ENCODE peak calls at places on chromosome 6, in five cellular contexts. N is lung, V is nephron progenitor cell, S is neural progenitor cell, R is NB4. P is an unnamed sample.

GRCh38 chr6:139430897-139431601 is 56.6 kb upstream of the CITED2 start:
- DNase-seq in R (no peak), S (no peak), N (no peak), V (no peak), P (no peak)

GRCh38 chr6:49713346-49713745 is at the start of gene CRISP2:
- DNase-seq in N (no peak), S (no peak), R (no peak), V (no peak), P (no peak)

GRCh38 chr6:72042088-72042487 is 155.7 kb downstream of the RIMS1 start:
- DNase-seq in N (no peak), S (peak; percentile 9), V (no peak), R (peak; percentile 12), P (no peak)

GRCh38 chr6:167093922-167094432 is 28.9 kb upstream of the CCR6 start:
- DNase-seq in R (peak; percentile 72), N (no peak), V (no peak), S (no peak), P (no peak)

GRCh38 chr6:108156938-108157233 is 8.9 kb upstream of the NR2E1 start:
- DNase-seq in N (no peak), R (no peak), S (no peak), V (no peak), P (no peak)

GRCh38 chr6:26124550-26125014 is 37.4 kb downstream of the HFE start:
- DNase-seq in S (no peak), V (no peak), R (no peak), N (no peak), P (no peak)

GRCh38 chr6:20693466-20694063 is 159.3 kb downstream of the CDKAL1 start:
- DNase-seq in S (no peak), R (peak; percentile 18), N (no peak), V (no peak), P (no peak)

GRCh38 chr6:170062904-170063220 is 228.0 kb downstream of the DLL1 start:
- DNase-seq in R (no peak), S (no peak), N (no peak), V (no peak), P (no peak)

GRCh38 chr6:154370545-154370944 is 13.9 kb upstream of the IPCEF1 start:
- DNase-seq in V (no peak), R (peak; percentile 42), N (no peak), S (peak; percentile 42), P (peak; percentile 10)

GRCh38 chr6:111874030-111874425 is 776 bp upstream of the FYN start:
- DNase-seq in S (no peak), V (peak; percentile 17), R (peak; percentile 46), N (no peak), P (peak; percentile 43)

GRCh38 chr6:131813991-131814390 is 6.2 kb downstream of the ENPP1 start:
- DNase-seq in V (no peak), R (no peak), S (no peak), N (no peak), P (no peak)

GRCh38 chr6:89527634-89528033 is 94.7 kb downstream of the ANKRD6 start:
- DNase-seq in S (no peak), N (no peak), V (no peak), R (no peak), P (no peak)

GRCh38 chr6:130482645-130483390 is 117.0 kb downstream of the TMEM200A start:
- DNase-seq in S (no peak), N (no peak), R (no peak), V (no peak), P (no peak)

GRCh38 chr6:156189195-156189594 is 588.0 kb upstream of the ARID1B start:
- DNase-seq in V (no peak), N (no peak), S (no peak), R (no peak), P (no peak)

DNA sequence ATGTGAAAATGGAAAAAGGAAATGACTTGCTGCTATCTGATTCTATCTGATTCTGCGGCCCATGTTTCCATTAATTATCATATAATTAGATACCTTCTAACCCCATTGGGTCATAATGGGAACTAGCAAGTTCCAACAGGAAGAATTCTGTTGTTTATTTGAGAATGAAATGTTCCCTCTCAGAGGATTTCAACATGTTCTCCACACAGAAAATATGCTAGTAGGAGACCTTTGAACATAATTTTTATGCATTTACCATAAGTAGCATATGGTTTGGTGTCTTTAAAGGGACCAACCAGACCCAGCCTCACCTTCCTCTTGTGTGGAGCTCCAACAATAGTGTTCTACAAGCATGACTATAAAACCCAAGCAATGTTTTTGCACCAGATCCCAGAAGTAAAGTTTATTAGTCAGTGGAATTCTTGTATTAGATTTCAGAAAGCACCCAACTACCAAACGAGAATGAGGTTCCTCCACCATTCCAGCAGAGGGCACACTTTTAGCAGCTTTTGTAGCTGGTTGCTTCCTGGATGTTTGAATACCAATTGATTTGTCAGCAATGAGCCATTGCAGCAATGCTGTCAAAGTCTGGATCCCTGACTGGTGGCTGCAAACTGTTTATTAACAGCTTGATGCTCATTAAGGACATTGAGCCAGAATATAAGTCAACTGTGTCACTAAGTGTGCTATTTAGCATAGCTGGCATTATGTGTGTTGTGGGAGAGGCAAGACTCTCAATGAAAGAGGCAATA is 143.6 kb upstream of the GJE1 start:
- DNase-seq in S (peak; percentile 79), V (peak; percentile 30), N (no peak), R (peak; percentile 62), P (peak; percentile 47)
- TF ChIP-seq CTCF in S (peak; percentile 86), V (peak; percentile 70), N (no peak), R (peak; percentile 74), P (peak; percentile 87)

GRCh38 chr6:113585246-113585645 is 271.9 kb upstream of the MARCKS start:
- DNase-seq in V (no peak), R (no peak), S (no peak), N (no peak), P (no peak)

GRCh38 chr6:113588646-113589045 is 268.5 kb upstream of the MARCKS start:
- DNase-seq in N (no peak), R (no peak), S (no peak), V (no peak), P (no peak)

GRCh38 chr6:113586413-113586812 is 270.7 kb upstream of the MARCKS start:
- DNase-seq in N (no peak), V (no peak), S (no peak), R (no peak), P (no peak)

GRCh38 chr6:113586966-113587699 is 270.0 kb upstream of the MARCKS start:
- DNase-seq in N (no peak), V (no peak), R (no peak), S (peak; percentile 90), P (no peak)

GRCh38 chr6:113584767-113585166 is 272.4 kb upstream of the MARCKS start:
- DNase-seq in V (no peak), S (peak; percentile 34), N (no peak), R (no peak), P (no peak)
- TF ChIP-seq CTCF in V (no peak), S (no peak), N (no peak), R (no peak), P (no peak)

GRCh38 chr6:165662671-165663282 is at the start of gene PDE10A:
- DNase-seq in V (peak; percentile 75), S (peak; percentile 86), N (no peak), R (no peak), P (peak; percentile 61)

GRCh38 chr6:165665384-165665672 is 2.3 kb upstream of the PDE10A start:
- DNase-seq in S (no peak), V (no peak), R (no peak), N (no peak), P (no peak)

GRCh38 chr6:165663283-165663735 is 268 bp upstream of the PDE10A start:
- DNase-seq in S (peak; percentile 78), N (no peak), R (no peak), V (no peak), P (peak; percentile 41)

GRCh38 chr6:165663736-165664552 is 903 bp upstream of the PDE10A start:
- DNase-seq in V (peak; percentile 43), N (no peak), R (no peak), S (peak; percentile 68), P (peak; percentile 25)

DNA sequence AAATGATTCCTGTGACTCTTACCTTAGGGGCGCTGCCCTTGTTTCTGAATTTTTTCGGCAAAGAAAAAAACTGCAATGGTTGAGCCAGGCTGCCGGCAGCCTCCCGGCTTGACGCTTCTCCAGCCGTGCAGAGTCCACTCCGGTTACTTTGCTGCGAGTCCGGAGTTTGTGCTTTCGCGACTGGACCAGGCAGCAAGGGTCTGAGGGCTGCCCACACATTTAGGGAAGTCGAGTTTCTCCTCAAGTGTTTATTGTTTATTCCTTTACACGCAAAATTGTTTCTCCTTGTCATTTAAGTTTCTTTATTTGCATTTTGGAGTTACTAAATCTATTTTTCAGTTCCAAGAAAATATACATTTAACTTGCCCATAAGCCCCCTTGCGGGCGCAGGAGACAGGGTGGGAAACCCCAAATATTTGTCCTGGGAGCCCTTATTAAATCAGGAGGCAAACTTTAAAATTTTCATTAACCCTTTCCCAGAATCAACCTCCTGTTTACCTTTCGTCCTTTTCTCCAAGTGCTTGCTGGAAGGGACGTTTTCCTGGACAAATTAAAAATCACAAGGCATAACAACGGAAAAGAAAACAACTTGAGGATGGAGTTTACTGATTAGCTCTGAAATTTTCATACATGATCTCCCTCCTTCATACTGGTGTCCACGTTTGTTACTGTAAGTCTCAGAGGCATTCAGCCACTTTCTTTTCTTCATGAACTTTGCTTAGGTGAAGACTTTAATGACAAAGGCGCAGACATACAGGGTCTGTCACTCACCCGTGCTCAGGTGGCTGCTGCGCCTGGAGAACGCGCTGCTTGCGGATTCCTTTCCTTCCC is 1.7 kb upstream of the PDE10A start:
- DNase-seq in N (no peak), R (no peak), S (peak; percentile 66), V (peak; percentile 35), P (no peak)
- TF ChIP-seq CTCF in N (no peak), R (no peak), S (peak; percentile 43), V (peak; percentile 18), P (peak; percentile 24)

GRCh38 chr6:374956-375355 is 16.6 kb upstream of the IRF4 start:
- DNase-seq in V (no peak), R (no peak), S (no peak), N (no peak), P (no peak)

GRCh38 chr6:372336-372911 is 19.1 kb upstream of the IRF4 start:
- DNase-seq in V (no peak), N (no peak), R (peak; percentile 65), S (no peak), P (no peak)

GRCh38 chr6:376823-377571 is 14.6 kb upstream of the IRF4 start:
- DNase-seq in R (no peak), V (no peak), N (no peak), S (no peak), P (no peak)

GRCh38 chr6:373031-373430 is 18.5 kb upstream of the IRF4 start:
- DNase-seq in R (no peak), S (no peak), V (no peak), N (no peak), P (no peak)

DNA sequence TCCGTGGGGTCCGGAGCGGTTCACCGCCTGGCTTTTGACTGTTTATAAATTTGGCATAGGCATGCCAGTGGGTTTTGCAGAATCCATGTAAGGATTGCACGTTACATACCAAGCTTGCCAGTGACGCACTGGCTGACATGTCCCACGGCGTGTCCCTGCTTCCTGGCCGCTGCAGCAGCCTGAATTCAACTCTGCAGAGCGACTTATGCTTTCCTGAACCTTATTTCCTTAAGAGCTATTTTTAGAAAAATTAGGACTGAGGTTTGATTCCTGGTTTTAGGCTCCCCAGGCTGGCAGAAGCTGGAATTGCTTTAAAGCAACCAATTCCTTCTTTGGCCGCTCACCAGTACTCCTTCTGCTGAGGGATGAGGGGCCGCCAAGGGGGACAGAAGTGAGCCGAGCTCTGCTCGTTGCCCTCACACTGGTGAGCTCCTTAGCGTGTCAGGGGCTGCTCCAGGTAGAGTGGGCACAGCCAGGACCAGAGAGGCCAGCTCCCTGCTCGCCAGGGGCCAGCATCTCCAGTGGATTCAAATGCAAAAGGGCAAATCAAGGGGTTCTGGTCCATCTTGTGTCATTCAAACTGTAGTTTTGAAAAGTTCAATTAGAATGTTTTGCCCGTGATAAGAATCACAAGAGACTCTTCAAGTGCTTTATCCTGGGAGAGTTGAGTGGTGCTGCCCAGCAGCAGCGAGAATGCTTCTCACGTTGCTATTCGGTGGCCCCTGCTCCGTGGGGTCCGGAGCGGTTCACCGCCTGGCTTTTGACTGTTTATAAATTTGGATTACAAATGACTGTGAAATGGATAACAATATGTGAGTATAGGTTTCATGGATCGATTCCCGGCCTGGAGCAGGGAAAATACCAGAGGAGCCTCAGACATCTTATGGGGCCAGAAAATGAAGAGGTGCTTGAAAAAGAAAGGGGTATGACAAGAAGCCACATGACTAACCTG is 17.5 kb upstream of the IRF4 start:
- DNase-seq in V (no peak), R (no peak), N (no peak), S (no peak), P (no peak)
- TF ChIP-seq CTCF in V (no peak), R (no peak), N (no peak), S (no peak), P (no peak)

P was measured in endothelial cell.